ENCODE peak calls at places on chromosomes 4 and X, in four cellular contexts. Z, V, S and U are unnamed samples.

GRCh38 chr4:3699678-3700077 is 66.5 kb upstream of the ADRA2C start:
- DNase-seq in S (no peak), V (no peak), Z (no peak), U (no peak)

GRCh38 chr4:41538017-41538733 is at the start of gene LIMCH1:
- DNase-seq in V (peak), S (peak), Z (peak), U (no peak)

GRCh38 chr4:113978561-113979156 is 788 bp downstream of the ARSJ start:
- DNase-seq in V (peak), Z (peak), S (no peak), U (no peak)

GRCh38 chr4:133597252-133597651 is 448.2 kb downstream of the PCDH10 start:
- DNase-seq in V (no peak), Z (no peak), S (no peak), U (no peak)

GRCh38 chrX:63746278-63746677 is 38.7 kb downstream of the ARHGEF9 start:
- DNase-seq in V (no peak), Z (no peak), S (no peak), U (no peak)

GRCh38 chr4:148094149-148094548 is 348.1 kb downstream of the NR3C2 start:
- DNase-seq in V (no peak), Z (no peak), S (no peak), U (no peak)

GRCh38 chrX:134752558-134752957 is 94.3 kb upstream of the PLAC1 start:
- DNase-seq in Z (no peak), S (no peak), V (no peak), U (no peak)

GRCh38 chr4:187663076-187663475 is 332.5 kb upstream of the ZFP42 start:
- DNase-seq in Z (no peak), S (no peak), V (no peak), U (no peak)

GRCh38 chrX:86148024-86148511 is at the start of gene DACH2:
- DNase-seq in S (peak), V (peak), Z (peak), U (peak)

GRCh38 chr4:183261953-183262775 is 57.9 kb downstream of the CLDN22 start:
- DNase-seq in Z (peak), V (peak), S (peak), U (peak)

GRCh38 chr4:173436149-173436579 is 37.2 kb upstream of the SCRG1 start:
- DNase-seq in V (peak), Z (no peak), S (no peak), U (no peak)

DNA sequence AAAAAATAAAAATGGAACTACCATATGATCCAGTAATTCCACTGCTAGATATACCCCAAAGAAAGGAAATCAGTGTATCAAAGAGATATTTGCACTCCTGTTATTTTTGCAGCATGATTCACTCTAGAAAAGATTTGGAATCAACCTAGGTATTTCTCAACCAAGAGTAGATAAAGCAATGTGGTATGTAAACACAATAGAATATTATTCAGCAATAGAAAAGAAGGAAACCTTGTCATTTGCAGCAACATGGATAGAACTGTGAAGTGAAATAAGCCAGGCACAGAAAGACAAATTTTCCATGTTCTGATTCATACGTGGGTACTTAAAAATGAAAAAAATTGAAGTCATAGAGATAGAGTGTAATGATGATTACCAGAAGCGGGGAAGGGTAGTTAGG is 362.3 kb upstream of the EPHA5 start:
- DNase-seq in V (no peak), S (no peak), Z (no peak), U (no peak)
- TF ChIP-seq CTCF in V (no peak), S (no peak), Z (no peak), U (no peak)

DNA sequence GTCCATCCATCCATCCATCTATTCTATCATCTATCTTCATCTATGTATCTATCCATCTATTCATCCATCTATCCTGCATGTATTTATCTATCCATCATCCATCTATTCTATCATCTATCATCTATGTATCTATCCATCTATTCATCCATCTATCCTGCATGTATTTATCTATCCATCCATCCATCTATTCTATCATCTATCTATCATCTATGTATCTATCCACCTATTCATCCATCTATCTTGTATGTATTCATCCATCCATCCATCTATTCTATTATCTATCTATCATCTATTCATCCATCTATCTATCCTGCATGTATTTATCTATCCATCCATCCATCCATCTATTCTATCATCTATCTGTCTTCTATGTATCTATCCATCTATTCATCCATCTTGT is 65.9 kb upstream of the PPP2R3B start:
- DNase-seq in V (no peak), Z (no peak), S (no peak), U (no peak)
- TF ChIP-seq CTCF in V (no peak), Z (no peak), S (no peak), U (no peak)

GRCh38 chr4:120771907-120772306 is 150.6 kb downstream of the PRDM5 start:
- DNase-seq in Z (no peak), V (no peak), S (no peak), U (no peak)
- TF ChIP-seq CTCF in Z (peak), V (no peak), S (no peak), U (no peak)

GRCh38 chr4:98506462-98507132 is 151.8 kb downstream of the TSPAN5 start:
- DNase-seq in S (no peak), V (no peak), Z (peak), U (peak)
- TF ChIP-seq CTCF in S (no peak), V (peak), Z (peak), U (peak)

GRCh38 chr4:5020341-5020740 is 1.1 kb upstream of the CYTL1 start:
- DNase-seq in V (no peak), Z (no peak), S (no peak), U (no peak)
- TF ChIP-seq CTCF in V (no peak), Z (no peak), S (no peak), U (no peak)

DNA sequence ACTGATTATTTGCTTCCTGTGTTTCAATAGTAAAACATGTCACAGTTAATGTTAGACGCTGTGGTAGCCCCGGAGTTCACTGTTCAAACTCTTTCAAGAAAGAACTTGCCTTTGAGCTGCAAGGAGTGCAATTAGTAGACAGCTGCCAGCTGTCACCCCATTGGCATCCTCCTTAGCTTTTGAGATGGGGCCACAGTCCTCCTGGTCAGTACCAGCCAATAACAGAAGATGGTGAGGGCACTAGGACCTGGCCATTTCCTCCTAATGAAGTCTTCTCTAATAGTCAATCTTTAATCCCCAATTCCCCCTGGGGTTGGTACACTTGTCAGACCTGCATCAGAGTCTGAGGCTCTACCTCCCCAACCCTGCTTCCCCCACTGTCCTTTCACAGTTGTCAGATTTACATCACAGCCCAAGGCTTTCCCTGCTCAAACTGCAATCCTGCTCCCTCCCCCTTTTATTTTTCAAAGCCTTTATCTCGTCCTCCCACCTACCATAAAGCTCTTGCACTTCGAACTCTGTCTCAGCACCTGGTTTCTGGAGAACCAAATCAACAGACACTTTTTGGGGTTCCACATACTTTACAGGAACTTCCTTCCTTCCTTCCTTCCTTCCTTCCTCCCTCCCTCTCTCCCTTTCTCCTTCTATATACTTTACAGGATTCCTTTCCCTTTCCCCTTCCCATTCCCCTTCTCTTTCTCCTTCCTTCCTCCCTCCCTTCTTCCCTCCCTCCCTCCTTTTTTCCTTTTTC is 182.0 kb downstream of the RASL11B start:
- DNase-seq in S (no peak), V (no peak), Z (no peak), U (no peak)
- TF ChIP-seq CTCF in S (no peak), V (no peak), Z (no peak), U (no peak)

GRCh38 chrX:96770315-96770714 is 85.7 kb downstream of the DIAPH2 start:
- DNase-seq in Z (no peak), S (no peak), V (no peak), U (no peak)
- TF ChIP-seq CTCF in Z (peak), S (no peak), V (peak), U (peak)